ENCODE peak calls at places on chromosomes 13 and 19, in four cellular contexts. One of them, this sample, is unnamed.

GRCh38 chr19:1063909-1064660 is 2.9 kb upstream of the ARHGAP45 start:
- DNase-seq in adrenal gland: no peak
- DNase-seq in K562: peak; percentile 42
- DNase-seq in stomach: no peak
- DNase-seq in this sample: peak; percentile 77

GRCh38 chr13:24165746-24166145 is 5.2 kb downstream of the SPATA13 start:
- DNase-seq in stomach: no peak
- DNase-seq in adrenal gland: no peak
- DNase-seq in K562: no peak
- DNase-seq in this sample: peak; percentile 1

GRCh38 chr19:16541526-16542044 is 652 bp downstream of the CHERP start:
- DNase-seq in stomach: no peak
- DNase-seq in adrenal gland: no peak
- DNase-seq in K562: peak; percentile 17
- DNase-seq in this sample: peak; percentile 61

GRCh38 chr13:79462895-79463294 is 18.1 kb upstream of the NDFIP2 start:
- DNase-seq in K562: no peak
- DNase-seq in adrenal gland: no peak
- DNase-seq in stomach: no peak
- DNase-seq in this sample: no peak

GRCh38 chr13:48344264-48344663 is 40.7 kb downstream of the RB1 start:
- DNase-seq in K562: no peak
- DNase-seq in adrenal gland: no peak
- DNase-seq in stomach: no peak
- DNase-seq in this sample: no peak

GRCh38 chr13:111855016-111855590 is 211.8 kb upstream of the SOX1 start:
- DNase-seq in adrenal gland: no peak
- DNase-seq in stomach: no peak
- DNase-seq in K562: no peak
- DNase-seq in this sample: no peak

GRCh38 chr19:43148233-43148632 is 38.1 kb downstream of the PSG5 start:
- DNase-seq in stomach: no peak
- DNase-seq in adrenal gland: no peak
- DNase-seq in K562: no peak
- DNase-seq in this sample: no peak

GRCh38 chr13:94303644-94304174 is 175.8 kb downstream of the DCT start:
- DNase-seq in stomach: no peak
- DNase-seq in K562: no peak
- DNase-seq in adrenal gland: no peak
- DNase-seq in this sample: no peak

GRCh38 chr19:1221141-1221903 is 15.7 kb downstream of the STK11 start:
- DNase-seq in adrenal gland: peak; percentile 93
- DNase-seq in stomach: peak; percentile 82
- DNase-seq in K562: no peak
- DNase-seq in this sample: peak; percentile 82

GRCh38 chr13:45587897-45588296 is 27.6 kb downstream of the ERICH6B start:
- DNase-seq in stomach: no peak
- DNase-seq in adrenal gland: no peak
- DNase-seq in K562: no peak
- DNase-seq in this sample: no peak

GRCh38 chr19:31516756-31517155 is 167.5 kb upstream of the TSHZ3 start:
- DNase-seq in stomach: no peak
- DNase-seq in K562: no peak
- DNase-seq in adrenal gland: no peak
- DNase-seq in this sample: no peak

GRCh38 chr13:48750588-48751383 is 97.1 kb downstream of the CYSLTR2 start:
- DNase-seq in K562: no peak
- DNase-seq in adrenal gland: peak; percentile 82
- DNase-seq in stomach: no peak
- DNase-seq in this sample: no peak

GRCh38 chr19:48255376-48256303 is at the start of gene CARD8:
- DNase-seq in stomach: peak; percentile 82
- DNase-seq in adrenal gland: peak; percentile 88
- DNase-seq in K562: peak; percentile 93
- DNase-seq in this sample: peak; percentile 92

GRCh38 chr19:778910-779653 is 18.2 kb upstream of the PTBP1 start:
- DNase-seq in stomach: no peak
- DNase-seq in K562: no peak
- DNase-seq in adrenal gland: peak; percentile 67
- DNase-seq in this sample: peak; percentile 67

GRCh38 chr13:37481005-37481857 is 117.3 kb downstream of the POSTN start:
- DNase-seq in stomach: no peak
- DNase-seq in adrenal gland: no peak
- DNase-seq in K562: no peak
- DNase-seq in this sample: no peak

GRCh38 chr13:24032674-24033073 is 127.8 kb upstream of the SPATA13 start:
- DNase-seq in stomach: no peak
- DNase-seq in adrenal gland: no peak
- DNase-seq in K562: no peak
- DNase-seq in this sample: no peak

GRCh38 chr19:17468302-17469091 is 1.8 kb upstream of the SLC27A1 start:
- DNase-seq in K562: no peak
- DNase-seq in adrenal gland: peak; percentile 96
- DNase-seq in stomach: peak; percentile 85
- DNase-seq in this sample: peak; percentile 67

GRCh38 chr19:3316132-3316648 is 50.2 kb upstream of the NFIC start:
- DNase-seq in adrenal gland: no peak
- DNase-seq in stomach: no peak
- DNase-seq in K562: no peak
- DNase-seq in this sample: no peak

GRCh38 chr13:37475151-37475550 is 123.4 kb downstream of the POSTN start:
- DNase-seq in adrenal gland: no peak
- DNase-seq in stomach: no peak
- DNase-seq in K562: no peak
- DNase-seq in this sample: no peak

GRCh38 chr19:11405846-11406643 is 13.1 kb downstream of the RGL3 start:
- DNase-seq in K562: no peak
- DNase-seq in stomach: no peak
- DNase-seq in adrenal gland: no peak
- DNase-seq in this sample: peak; percentile 88

GRCh38 chr19:35447870-35448492 is at the start of gene FFAR2:
- DNase-seq in stomach: no peak
- DNase-seq in K562: no peak
- DNase-seq in adrenal gland: no peak
- DNase-seq in this sample: no peak

GRCh38 chr13:26699197-26699490 is 61.4 kb downstream of the GPR12 start:
- DNase-seq in K562: no peak
- DNase-seq in adrenal gland: no peak
- DNase-seq in stomach: no peak
- DNase-seq in this sample: no peak

GRCh38 chr19:56566904-56567273 is 379 bp upstream of the ZNF470 start:
- DNase-seq in adrenal gland: peak; percentile 39
- DNase-seq in stomach: peak; percentile 46
- DNase-seq in K562: no peak
- DNase-seq in this sample: no peak

GRCh38 chr19:35224681-35225604 is 3.6 kb downstream of the FAM187B start:
- DNase-seq in stomach: no peak
- DNase-seq in K562: peak; percentile 91
- DNase-seq in adrenal gland: peak; percentile 32
- DNase-seq in this sample: peak; percentile 78

DNA sequence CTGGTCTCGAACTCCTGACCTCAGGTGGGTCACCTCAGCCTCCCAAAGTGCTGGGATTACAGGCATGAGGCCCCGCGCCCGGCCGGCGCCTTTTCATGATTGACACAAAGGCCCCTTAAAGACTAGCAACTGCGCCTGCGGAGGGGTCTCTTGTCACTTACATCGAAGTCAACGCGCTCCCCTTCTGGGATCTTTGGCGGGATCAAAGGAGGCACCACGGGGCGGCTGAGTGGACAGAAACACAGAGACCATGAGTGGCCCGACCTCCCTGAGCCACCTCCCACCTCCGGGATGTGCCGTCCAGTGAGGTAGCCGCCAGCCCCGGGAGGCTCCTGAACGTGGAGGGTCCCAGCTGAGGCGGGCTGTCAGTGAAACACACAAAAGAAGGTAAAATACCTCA is 7.3 kb downstream of the TNNT1 start:
- DNase-seq in adrenal gland: no peak
- DNase-seq in K562: no peak
- DNase-seq in stomach: no peak
- DNase-seq in this sample: peak; percentile 69
- H3K4me3 ChIP-seq in adrenal gland: no peak overlapping the region
- H3K4me3 ChIP-seq in K562: no peak overlapping the region
- H3K4me3 ChIP-seq in stomach: no peak overlapping the region
- H3K4me3 ChIP-seq in this sample: no peak overlapping the region

DNA sequence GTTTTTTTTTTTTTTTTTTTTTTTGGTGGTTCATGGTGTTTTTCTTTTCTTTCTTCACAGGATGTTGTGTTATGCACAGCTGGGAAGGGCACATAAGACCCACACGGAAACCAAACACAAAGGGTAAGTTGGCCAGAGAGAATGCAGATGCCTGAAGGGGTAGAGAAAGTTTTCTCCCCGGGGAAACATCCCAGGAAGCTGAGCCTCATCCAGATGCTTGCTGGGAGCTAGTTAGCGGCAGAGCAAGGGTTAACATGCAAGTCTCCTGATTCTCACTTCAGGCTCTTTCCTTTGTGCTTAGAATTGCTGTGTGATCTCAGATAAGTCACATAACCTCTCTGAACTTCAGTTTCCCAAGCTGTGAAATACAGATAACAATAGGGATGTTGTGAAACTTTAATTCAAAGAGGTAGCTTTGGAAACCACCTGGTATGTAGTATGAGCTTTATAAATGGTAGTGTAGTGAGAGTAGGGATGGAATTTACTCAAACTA is 3.1 kb downstream of the ADGRE1 start:
- DNase-seq in K562: no peak
- DNase-seq in adrenal gland: no peak
- DNase-seq in stomach: no peak
- DNase-seq in this sample: no peak
- H3K4me3 ChIP-seq in K562: no peak overlapping the region
- H3K4me3 ChIP-seq in adrenal gland: no peak overlapping the region
- H3K4me3 ChIP-seq in stomach: no peak overlapping the region
- H3K4me3 ChIP-seq in this sample: no peak overlapping the region

DNA sequence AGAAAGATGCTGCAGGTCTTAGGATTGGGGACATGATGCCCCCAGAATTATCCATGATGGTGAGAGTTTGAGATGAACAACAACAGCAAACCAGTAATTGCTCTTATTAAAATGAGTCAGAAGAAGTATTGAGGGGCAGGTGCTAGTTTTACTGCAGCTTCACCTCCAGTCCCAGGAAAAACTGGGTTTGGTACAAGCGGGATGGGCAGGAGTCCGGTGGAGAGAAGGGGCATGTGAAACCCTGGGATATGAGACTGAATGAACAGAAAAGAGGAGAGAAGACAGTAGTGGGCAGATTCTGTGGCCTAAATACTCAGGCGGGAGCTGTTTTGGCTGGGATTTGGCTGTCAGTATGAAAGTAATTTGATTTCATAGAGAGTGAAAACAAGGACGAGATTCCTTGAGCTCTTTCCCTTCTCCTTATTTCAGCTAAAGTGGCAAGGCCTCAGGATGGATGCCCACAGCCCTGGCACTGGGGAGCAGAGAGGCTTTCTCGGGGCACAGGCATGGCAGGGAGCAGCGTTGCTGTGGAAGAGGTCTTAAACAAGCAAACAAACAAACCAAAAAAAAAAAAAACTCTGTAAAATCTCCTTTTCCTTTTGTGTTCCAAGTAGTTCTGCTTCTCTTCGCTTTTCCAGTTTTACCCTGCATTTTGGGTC is 30.7 kb downstream of the NFIX start:
- DNase-seq in K562: no peak
- DNase-seq in stomach: no peak
- DNase-seq in adrenal gland: no peak
- DNase-seq in this sample: no peak
- H3K4me3 ChIP-seq in K562: no peak overlapping the region
- H3K4me3 ChIP-seq in stomach: peak overlapping the region; percentile 47
- H3K4me3 ChIP-seq in adrenal gland: no peak overlapping the region
- H3K4me3 ChIP-seq in this sample: no peak overlapping the region

GRCh38 chr19:18672606-18673337 is 10.7 kb upstream of the CRTC1 start:
- DNase-seq in stomach: peak; percentile 73
- DNase-seq in K562: peak; percentile 29
- DNase-seq in adrenal gland: no peak
- DNase-seq in this sample: no peak

GRCh38 chr19:18670313-18670712 is 13.2 kb upstream of the CRTC1 start:
- DNase-seq in stomach: no peak
- DNase-seq in adrenal gland: no peak
- DNase-seq in K562: no peak
- DNase-seq in this sample: no peak

GRCh38 chr19:18669883-18670282 is 13.6 kb upstream of the CRTC1 start:
- DNase-seq in adrenal gland: no peak
- DNase-seq in K562: no peak
- DNase-seq in stomach: no peak
- DNase-seq in this sample: no peak

GRCh38 chr19:18671303-18672043 is 12.0 kb upstream of the CRTC1 start:
- DNase-seq in adrenal gland: no peak
- DNase-seq in K562: no peak
- DNase-seq in stomach: no peak
- DNase-seq in this sample: no peak

GRCh38 chr19:18672044-18672451 is 11.4 kb upstream of the CRTC1 start:
- DNase-seq in stomach: no peak
- DNase-seq in adrenal gland: no peak
- DNase-seq in K562: no peak
- DNase-seq in this sample: no peak
- H3K4me3 ChIP-seq in stomach: no peak overlapping the region
- H3K4me3 ChIP-seq in adrenal gland: no peak overlapping the region
- H3K4me3 ChIP-seq in K562: no peak overlapping the region
- H3K4me3 ChIP-seq in this sample: no peak overlapping the region

GRCh38 chr13:92805766-92806165 is 420.8 kb upstream of the GPC6 start:
- DNase-seq in stomach: no peak
- DNase-seq in adrenal gland: no peak
- DNase-seq in K562: no peak
- DNase-seq in this sample: no peak
- H3K4me3 ChIP-seq in stomach: peak overlapping the region; percentile 43
- H3K4me3 ChIP-seq in adrenal gland: peak overlapping the region; percentile 30
- H3K4me3 ChIP-seq in K562: no peak overlapping the region
- H3K4me3 ChIP-seq in this sample: no peak overlapping the region

GRCh38 chr19:8373867-8374813 is 10.2 kb downstream of the ANGPTL4 start:
- DNase-seq in stomach: peak; percentile 92
- DNase-seq in adrenal gland: no peak
- DNase-seq in K562: peak; percentile 70
- DNase-seq in this sample: peak; percentile 61
- H3K4me3 ChIP-seq in stomach: no peak overlapping the region
- H3K4me3 ChIP-seq in adrenal gland: no peak overlapping the region
- H3K4me3 ChIP-seq in K562: no peak overlapping the region
- H3K4me3 ChIP-seq in this sample: no peak overlapping the region

GRCh38 chr19:29308977-29309520 is 96.1 kb upstream of the UQCRFS1 start:
- DNase-seq in stomach: no peak
- DNase-seq in adrenal gland: no peak
- DNase-seq in K562: no peak
- DNase-seq in this sample: peak; percentile 79
- H3K4me3 ChIP-seq in stomach: no peak overlapping the region
- H3K4me3 ChIP-seq in adrenal gland: no peak overlapping the region
- H3K4me3 ChIP-seq in K562: no peak overlapping the region
- H3K4me3 ChIP-seq in this sample: no peak overlapping the region

GRCh38 chr13:97004096-97004876 is 10.0 kb upstream of the OXGR1 start:
- DNase-seq in K562: no peak
- DNase-seq in stomach: no peak
- DNase-seq in adrenal gland: no peak
- DNase-seq in this sample: no peak

GRCh38 chr13:97002581-97002980 is 8.3 kb upstream of the OXGR1 start:
- DNase-seq in K562: no peak
- DNase-seq in adrenal gland: no peak
- DNase-seq in stomach: no peak
- DNase-seq in this sample: no peak

GRCh38 chr13:97004886-97005285 is 10.6 kb upstream of the OXGR1 start:
- DNase-seq in adrenal gland: no peak
- DNase-seq in stomach: no peak
- DNase-seq in K562: no peak
- DNase-seq in this sample: no peak

GRCh38 chr13:97003071-97003470 is 8.8 kb upstream of the OXGR1 start:
- DNase-seq in adrenal gland: no peak
- DNase-seq in K562: no peak
- DNase-seq in stomach: no peak
- DNase-seq in this sample: no peak

GRCh38 chr13:97005631-97006262 is 11.5 kb upstream of the OXGR1 start:
- DNase-seq in K562: no peak
- DNase-seq in stomach: no peak
- DNase-seq in adrenal gland: no peak
- DNase-seq in this sample: no peak
- H3K4me3 ChIP-seq in K562: no peak overlapping the region
- H3K4me3 ChIP-seq in stomach: no peak overlapping the region
- H3K4me3 ChIP-seq in adrenal gland: no peak overlapping the region
- H3K4me3 ChIP-seq in this sample: no peak overlapping the region